ENCODE peak calls at places on chromosomes 7 and 10, in nine cellular contexts. One of them, this sample, is unnamed. For H3K36me3, the result is how much of the 10 kb centered on the place peaks cover.

GRCh38 chr7:133742709-133743538 is 384.2 kb upstream of the LRGUK start:
- DNase-seq in small intestine: no peak
- DNase-seq in osteoblast: no peak
- DNase-seq in pancreas: no peak
- DNase-seq in fibroblast of lung: peak
- DNase-seq in SK-N-SH: peak
- DNase-seq in CD8-positive, alpha-beta memory T cell: no peak
- DNase-seq in heart right ventricle: no peak
- DNase-seq in sigmoid colon: no peak
- DNase-seq in this sample: no peak

GRCh38 chr7:50333266-50333665 is 28.8 kb downstream of the IKZF1 start:
- DNase-seq in small intestine: peak
- DNase-seq in osteoblast: no peak
- DNase-seq in pancreas: no peak
- DNase-seq in fibroblast of lung: no peak
- DNase-seq in SK-N-SH: peak
- DNase-seq in CD8-positive, alpha-beta memory T cell: peak
- DNase-seq in heart right ventricle: no peak
- DNase-seq in sigmoid colon: no peak
- DNase-seq in this sample: peak

GRCh38 chr7:126716321-126716720 is 536.4 kb downstream of the GRM8 start:
- DNase-seq in small intestine: no peak
- DNase-seq in osteoblast: no peak
- DNase-seq in pancreas: no peak
- DNase-seq in fibroblast of lung: peak
- DNase-seq in SK-N-SH: no peak
- DNase-seq in CD8-positive, alpha-beta memory T cell: no peak
- DNase-seq in heart right ventricle: no peak
- DNase-seq in sigmoid colon: no peak
- DNase-seq in this sample: no peak

GRCh38 chr7:89549768-89550167 is 604.5 kb upstream of the STEAP1 start:
- DNase-seq in small intestine: no peak
- DNase-seq in osteoblast: no peak
- DNase-seq in pancreas: no peak
- DNase-seq in fibroblast of lung: no peak
- DNase-seq in SK-N-SH: peak
- DNase-seq in CD8-positive, alpha-beta memory T cell: no peak
- DNase-seq in heart right ventricle: no peak
- DNase-seq in sigmoid colon: no peak
- DNase-seq in this sample: no peak

GRCh38 chr7:79453558-79454324 is at the start of gene MAGI2:
- DNase-seq in small intestine: no peak
- DNase-seq in osteoblast: peak
- DNase-seq in pancreas: peak
- DNase-seq in fibroblast of lung: peak
- DNase-seq in SK-N-SH: peak
- DNase-seq in CD8-positive, alpha-beta memory T cell: no peak
- DNase-seq in heart right ventricle: peak
- DNase-seq in sigmoid colon: peak
- DNase-seq in this sample: peak

GRCh38 chr10:46539596-46540411 is 16.7 kb downstream of the GPRIN2 start:
- DNase-seq in small intestine: peak
- DNase-seq in osteoblast: peak
- DNase-seq in pancreas: peak
- DNase-seq in fibroblast of lung: peak
- DNase-seq in SK-N-SH: no peak
- DNase-seq in CD8-positive, alpha-beta memory T cell: no peak
- DNase-seq in heart right ventricle: no peak
- DNase-seq in sigmoid colon: no peak
- DNase-seq in this sample: no peak

GRCh38 chr10:132281915-132282666 is 25.7 kb downstream of the STK32C start:
- DNase-seq in small intestine: peak
- DNase-seq in osteoblast: peak
- DNase-seq in pancreas: no peak
- DNase-seq in fibroblast of lung: no peak
- DNase-seq in SK-N-SH: peak
- DNase-seq in CD8-positive, alpha-beta memory T cell: no peak
- DNase-seq in heart right ventricle: no peak
- DNase-seq in sigmoid colon: no peak
- DNase-seq in this sample: peak

GRCh38 chr10:70462349-70462984 is 16.1 kb upstream of the PALD1 start:
- DNase-seq in small intestine: no peak
- DNase-seq in osteoblast: peak
- DNase-seq in pancreas: peak
- DNase-seq in fibroblast of lung: peak
- DNase-seq in SK-N-SH: peak
- DNase-seq in CD8-positive, alpha-beta memory T cell: no peak
- DNase-seq in heart right ventricle: peak
- DNase-seq in sigmoid colon: peak
- DNase-seq in this sample: no peak

GRCh38 chr7:68800316-68800715 is 798.0 kb upstream of the AUTS2 start:
- DNase-seq in small intestine: no peak
- DNase-seq in osteoblast: no peak
- DNase-seq in pancreas: no peak
- DNase-seq in fibroblast of lung: peak
- DNase-seq in SK-N-SH: no peak
- DNase-seq in CD8-positive, alpha-beta memory T cell: no peak
- DNase-seq in heart right ventricle: no peak
- DNase-seq in sigmoid colon: no peak
- DNase-seq in this sample: no peak

GRCh38 chr7:45178241-45179225 is 20.9 kb downstream of the RAMP3 start:
- DNase-seq in small intestine: no peak
- DNase-seq in osteoblast: peak
- DNase-seq in pancreas: no peak
- DNase-seq in fibroblast of lung: no peak
- DNase-seq in SK-N-SH: peak
- DNase-seq in CD8-positive, alpha-beta memory T cell: no peak
- DNase-seq in heart right ventricle: no peak
- DNase-seq in sigmoid colon: peak
- DNase-seq in this sample: peak

GRCh38 chr7:29281782-29282541 is 87.4 kb downstream of the CHN2 start:
- DNase-seq in small intestine: no peak
- DNase-seq in osteoblast: no peak
- DNase-seq in pancreas: no peak
- DNase-seq in fibroblast of lung: peak
- DNase-seq in SK-N-SH: peak
- DNase-seq in CD8-positive, alpha-beta memory T cell: no peak
- DNase-seq in heart right ventricle: peak
- DNase-seq in sigmoid colon: peak
- DNase-seq in this sample: no peak

GRCh38 chr7:27608776-27609495 is 53.7 kb downstream of the HIBADH start:
- DNase-seq in small intestine: peak
- DNase-seq in osteoblast: no peak
- DNase-seq in pancreas: no peak
- DNase-seq in fibroblast of lung: peak
- DNase-seq in SK-N-SH: no peak
- DNase-seq in CD8-positive, alpha-beta memory T cell: no peak
- DNase-seq in heart right ventricle: no peak
- DNase-seq in sigmoid colon: no peak
- DNase-seq in this sample: no peak

GRCh38 chr7:39754326-39755120 is 131.2 kb downstream of the RALA start:
- DNase-seq in small intestine: no peak
- DNase-seq in osteoblast: peak
- DNase-seq in pancreas: no peak
- DNase-seq in fibroblast of lung: peak
- DNase-seq in SK-N-SH: no peak
- DNase-seq in CD8-positive, alpha-beta memory T cell: no peak
- DNase-seq in heart right ventricle: no peak
- DNase-seq in sigmoid colon: no peak
- DNase-seq in this sample: no peak

GRCh38 chr10:69397972-69398371 is 18.7 kb downstream of the TACR2 start:
- DNase-seq in small intestine: no peak
- DNase-seq in osteoblast: no peak
- DNase-seq in pancreas: no peak
- DNase-seq in fibroblast of lung: no peak
- DNase-seq in SK-N-SH: peak
- DNase-seq in CD8-positive, alpha-beta memory T cell: no peak
- DNase-seq in heart right ventricle: peak
- DNase-seq in sigmoid colon: no peak
- DNase-seq in this sample: no peak

GRCh38 chr7:889391-889790 is 13.0 kb downstream of the GET4 start:
- DNase-seq in small intestine: no peak
- DNase-seq in osteoblast: no peak
- DNase-seq in pancreas: no peak
- DNase-seq in fibroblast of lung: no peak
- DNase-seq in SK-N-SH: no peak
- DNase-seq in CD8-positive, alpha-beta memory T cell: no peak
- DNase-seq in heart right ventricle: no peak
- DNase-seq in sigmoid colon: no peak
- DNase-seq in this sample: no peak

GRCh38 chr7:886626-887487 is 10.5 kb downstream of the GET4 start:
- DNase-seq in small intestine: no peak
- DNase-seq in osteoblast: no peak
- DNase-seq in pancreas: no peak
- DNase-seq in fibroblast of lung: no peak
- DNase-seq in SK-N-SH: no peak
- DNase-seq in CD8-positive, alpha-beta memory T cell: no peak
- DNase-seq in heart right ventricle: peak
- DNase-seq in sigmoid colon: peak
- DNase-seq in this sample: no peak

GRCh38 chr7:889025-889390 is 12.7 kb downstream of the GET4 start:
- DNase-seq in small intestine: no peak
- DNase-seq in osteoblast: no peak
- DNase-seq in pancreas: no peak
- DNase-seq in fibroblast of lung: no peak
- DNase-seq in SK-N-SH: no peak
- DNase-seq in CD8-positive, alpha-beta memory T cell: no peak
- DNase-seq in heart right ventricle: no peak
- DNase-seq in sigmoid colon: peak
- DNase-seq in this sample: no peak

GRCh38 chr7:887488-887820 is 11.1 kb downstream of the GET4 start:
- DNase-seq in small intestine: no peak
- DNase-seq in osteoblast: no peak
- DNase-seq in pancreas: no peak
- DNase-seq in fibroblast of lung: no peak
- DNase-seq in SK-N-SH: no peak
- DNase-seq in CD8-positive, alpha-beta memory T cell: no peak
- DNase-seq in heart right ventricle: no peak
- DNase-seq in sigmoid colon: peak
- DNase-seq in this sample: no peak

DNA sequence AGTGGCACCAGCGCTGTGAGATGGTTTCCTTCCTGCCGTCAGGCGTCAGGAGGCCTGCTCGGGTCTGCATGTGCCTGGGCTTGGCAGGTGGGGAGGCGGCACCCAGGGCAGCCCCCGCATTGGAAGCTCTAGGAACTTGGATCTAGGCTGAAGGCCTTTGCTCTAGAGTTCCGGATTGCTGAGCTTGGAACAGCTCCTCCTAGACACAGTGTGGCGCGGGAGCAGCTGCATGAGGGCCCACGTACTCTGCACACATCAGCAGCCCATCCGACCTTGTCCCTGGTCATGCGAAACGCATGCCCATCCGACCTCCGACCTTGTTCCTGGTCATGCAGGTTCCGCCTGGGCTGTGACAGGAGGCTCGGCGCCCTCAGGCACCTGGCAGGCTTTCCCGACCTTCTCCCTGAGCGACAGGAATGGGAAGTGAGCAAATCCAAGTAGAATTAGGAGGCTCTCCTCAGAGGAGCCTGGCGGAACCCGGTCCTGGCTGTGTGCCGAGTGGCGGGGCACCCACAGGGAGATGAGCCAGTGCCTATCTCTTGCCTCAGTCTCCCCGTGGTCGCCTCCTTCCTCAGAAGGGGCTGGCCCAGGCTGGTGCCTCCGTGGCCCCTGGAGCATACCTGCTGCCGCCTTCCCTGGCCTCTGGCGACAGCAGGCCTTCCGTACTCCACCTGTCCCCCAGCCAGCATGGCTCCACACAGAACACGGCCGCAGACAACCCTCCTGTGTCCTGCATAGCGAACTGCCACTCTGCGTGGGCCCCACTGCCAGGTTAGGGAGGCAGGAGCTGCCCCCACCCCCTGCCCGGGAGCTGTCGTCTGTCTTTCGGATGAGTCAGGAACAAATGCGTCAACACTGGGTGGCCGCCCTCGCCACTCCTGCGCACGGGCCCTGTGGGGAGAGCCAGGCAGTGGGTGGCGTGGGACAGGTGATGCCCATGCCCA is 12.0 kb downstream of the GET4 start:
- DNase-seq in small intestine: no peak
- DNase-seq in osteoblast: no peak
- DNase-seq in pancreas: no peak
- DNase-seq in fibroblast of lung: no peak
- DNase-seq in SK-N-SH: no peak
- DNase-seq in CD8-positive, alpha-beta memory T cell: no peak
- DNase-seq in heart right ventricle: no peak
- DNase-seq in sigmoid colon: peak
- DNase-seq in this sample: no peak
- H3K36me3 ChIP-seq in small intestine: under half
- H3K36me3 ChIP-seq in osteoblast: under half
- H3K36me3 ChIP-seq in pancreas: under half
- H3K36me3 ChIP-seq in fibroblast of lung: under half
- H3K36me3 ChIP-seq in SK-N-SH: under half
- H3K36me3 ChIP-seq in CD8-positive, alpha-beta memory T cell: under half
- H3K36me3 ChIP-seq in heart right ventricle: under half
- H3K36me3 ChIP-seq in sigmoid colon: half or more
- H3K36me3 ChIP-seq in this sample: under half

GRCh38 chr7:158919686-158920085 is 63.3 kb downstream of the DYNC2I1 start:
- DNase-seq in small intestine: no peak
- DNase-seq in osteoblast: peak
- DNase-seq in pancreas: no peak
- DNase-seq in fibroblast of lung: no peak
- DNase-seq in SK-N-SH: no peak
- DNase-seq in CD8-positive, alpha-beta memory T cell: no peak
- DNase-seq in heart right ventricle: no peak
- DNase-seq in sigmoid colon: no peak
- DNase-seq in this sample: no peak
- H3K36me3 ChIP-seq in small intestine: under half
- H3K36me3 ChIP-seq in osteoblast: half or more
- H3K36me3 ChIP-seq in pancreas: under half
- H3K36me3 ChIP-seq in fibroblast of lung: under half
- H3K36me3 ChIP-seq in SK-N-SH: half or more
- H3K36me3 ChIP-seq in CD8-positive, alpha-beta memory T cell: under half
- H3K36me3 ChIP-seq in heart right ventricle: under half
- H3K36me3 ChIP-seq in sigmoid colon: half or more
- H3K36me3 ChIP-seq in this sample: under half

GRCh38 chr7:155714702-155715101 is 70.2 kb downstream of the RBM33 start:
- DNase-seq in small intestine: no peak
- DNase-seq in osteoblast: no peak
- DNase-seq in pancreas: no peak
- DNase-seq in fibroblast of lung: no peak
- DNase-seq in SK-N-SH: no peak
- DNase-seq in CD8-positive, alpha-beta memory T cell: no peak
- DNase-seq in heart right ventricle: no peak
- DNase-seq in sigmoid colon: no peak
- DNase-seq in this sample: no peak
- H3K36me3 ChIP-seq in small intestine: under half
- H3K36me3 ChIP-seq in osteoblast: under half
- H3K36me3 ChIP-seq in pancreas: under half
- H3K36me3 ChIP-seq in fibroblast of lung: under half
- H3K36me3 ChIP-seq in SK-N-SH: half or more
- H3K36me3 ChIP-seq in CD8-positive, alpha-beta memory T cell: under half
- H3K36me3 ChIP-seq in heart right ventricle: under half
- H3K36me3 ChIP-seq in sigmoid colon: half or more
- H3K36me3 ChIP-seq in this sample: under half

GRCh38 chr10:118330295-118331076 is 11.6 kb downstream of the FAM204A start:
- DNase-seq in small intestine: no peak
- DNase-seq in osteoblast: no peak
- DNase-seq in pancreas: no peak
- DNase-seq in fibroblast of lung: no peak
- DNase-seq in SK-N-SH: no peak
- DNase-seq in CD8-positive, alpha-beta memory T cell: no peak
- DNase-seq in heart right ventricle: no peak
- DNase-seq in sigmoid colon: no peak
- DNase-seq in this sample: no peak
- H3K36me3 ChIP-seq in small intestine: under half
- H3K36me3 ChIP-seq in osteoblast: under half
- H3K36me3 ChIP-seq in pancreas: under half
- H3K36me3 ChIP-seq in fibroblast of lung: under half
- H3K36me3 ChIP-seq in SK-N-SH: half or more
- H3K36me3 ChIP-seq in CD8-positive, alpha-beta memory T cell: under half
- H3K36me3 ChIP-seq in heart right ventricle: under half
- H3K36me3 ChIP-seq in sigmoid colon: half or more
- H3K36me3 ChIP-seq in this sample: under half

GRCh38 chr7:7220821-7221220 is 38.5 kb downstream of the C1GALT1 start:
- DNase-seq in small intestine: no peak
- DNase-seq in osteoblast: no peak
- DNase-seq in pancreas: no peak
- DNase-seq in fibroblast of lung: no peak
- DNase-seq in SK-N-SH: no peak
- DNase-seq in CD8-positive, alpha-beta memory T cell: no peak
- DNase-seq in heart right ventricle: no peak
- DNase-seq in sigmoid colon: no peak
- DNase-seq in this sample: no peak
- H3K36me3 ChIP-seq in small intestine: under half
- H3K36me3 ChIP-seq in osteoblast: under half
- H3K36me3 ChIP-seq in pancreas: under half
- H3K36me3 ChIP-seq in fibroblast of lung: under half
- H3K36me3 ChIP-seq in SK-N-SH: under half
- H3K36me3 ChIP-seq in CD8-positive, alpha-beta memory T cell: under half
- H3K36me3 ChIP-seq in heart right ventricle: under half
- H3K36me3 ChIP-seq in sigmoid colon: under half
- H3K36me3 ChIP-seq in this sample: under half

This sample was measured in H7.